ENCODE peak calls at places on chromosome 10, in nine cellular contexts. D is upper lobe of right lung, X is sigmoid colon, G is colonic mucosa, S is mammary epithelial cell, U is right atrium auricular region, Z is coronary artery, J is left ventricle myocardium inferior, I is tibial artery. V is an unnamed sample.

GRCh38 chr10:79272353-79272752 is 74.9 kb upstream of the PPIF start:
- DNase-seq in D (no peak), X (peak; percentile 92), G (no peak), S (no peak), U (no peak), Z (no peak), J (no peak), I (no peak), V (no peak)

GRCh38 chr10:58237014-58237830 is 30.5 kb downstream of the IPMK start:
- DNase-seq in D (no peak), X (no peak), G (no peak), S (peak; percentile 68), U (no peak), Z (no peak), J (no peak), I (no peak), V (no peak)

GRCh38 chr10:120392671-120393079 is 64.4 kb upstream of the PLPP4 start:
- DNase-seq in D (no peak), X (no peak), G (no peak), S (no peak), U (no peak), Z (no peak), J (no peak), I (no peak), V (no peak)

GRCh38 chr10:120789804-120790203 is 61.4 kb upstream of the WDR11 start:
- DNase-seq in D (no peak), X (no peak), G (no peak), S (no peak), U (no peak), Z (no peak), J (no peak), I (no peak), V (no peak)

GRCh38 chr10:21078410-21079329 is 181.6 kb upstream of the NEBL start:
- DNase-seq in D (no peak), X (peak; percentile 68), G (peak; percentile 65), S (peak; percentile 52), U (peak; percentile 69), Z (no peak), J (peak; percentile 38), I (peak; percentile 47), V (no peak)

GRCh38 chr10:128324058-128324457 is 197.8 kb upstream of the MKI67 start:
- DNase-seq in D (no peak), X (no peak), G (no peak), S (no peak), U (no peak), Z (no peak), J (peak; percentile 41), I (peak; percentile 42), V (no peak)

GRCh38 chr10:22685926-22686325 is 28.5 kb downstream of the PIP4K2A start:
- DNase-seq in D (no peak), X (no peak), G (no peak), S (no peak), U (no peak), Z (no peak), J (no peak), I (no peak), V (no peak)

GRCh38 chr10:23121135-23121534 is 25.8 kb downstream of the MSRB2 start:
- DNase-seq in D (no peak), X (no peak), G (no peak), S (no peak), U (no peak), Z (no peak), J (no peak), I (no peak), V (no peak)

GRCh38 chr10:513393-513792 is 176.1 kb downstream of the DIP2C start:
- DNase-seq in D (peak; percentile 69), X (peak; percentile 68), G (peak; percentile 61), S (no peak), U (no peak), Z (no peak), J (no peak), I (no peak), V (no peak)

GRCh38 chr10:99827906-99828305 is 45.5 kb downstream of the ABCC2 start:
- DNase-seq in D (no peak), X (no peak), G (no peak), S (no peak), U (no peak), Z (no peak), J (no peak), I (no peak), V (no peak)

GRCh38 chr10:34808789-34809745 is 6.0 kb downstream of the PARD3 start:
- DNase-seq in D (no peak), X (peak; percentile 78), G (peak; percentile 38), S (no peak), U (no peak), Z (no peak), J (peak; percentile 42), I (no peak), V (no peak)

GRCh38 chr10:34809796-34810195 is 5.3 kb downstream of the PARD3 start:
- DNase-seq in D (no peak), X (no peak), G (no peak), S (no peak), U (no peak), Z (no peak), J (no peak), I (no peak), V (no peak)

GRCh38 chr10:34811968-34812514 is 3.1 kb downstream of the PARD3 start:
- DNase-seq in D (no peak), X (no peak), G (no peak), S (no peak), U (no peak), Z (no peak), J (no peak), I (no peak), V (no peak)

GRCh38 chr10:34811126-34811967 is 3.7 kb downstream of the PARD3 start:
- DNase-seq in D (no peak), X (no peak), G (no peak), S (no peak), U (no peak), Z (no peak), J (no peak), I (no peak), V (no peak)

GRCh38 chr10:34808336-34808735 is 6.8 kb downstream of the PARD3 start:
- DNase-seq in D (no peak), X (no peak), G (no peak), S (no peak), U (no peak), Z (no peak), J (no peak), I (no peak), V (no peak)
- H3K4me3 ChIP-seq in D (no peak overlapping the region), X (no peak overlapping the region), G (no peak overlapping the region), S (no peak overlapping the region), U (no peak overlapping the region), Z (no peak overlapping the region), J (no peak overlapping the region), I (no peak overlapping the region), V (no peak overlapping the region)

GRCh38 chr10:100879741-100880360 is 32.9 kb upstream of the SLF2 start:
- DNase-seq in D (no peak), X (no peak), G (no peak), S (no peak), U (no peak), Z (no peak), J (no peak), I (no peak), V (no peak)

GRCh38 chr10:100881552-100882250 is 31.1 kb upstream of the SLF2 start:
- DNase-seq in D (peak; percentile 20), X (no peak), G (no peak), S (no peak), U (no peak), Z (no peak), J (no peak), I (no peak), V (no peak)

GRCh38 chr10:100882251-100882643 is 30.5 kb upstream of the SLF2 start:
- DNase-seq in D (no peak), X (no peak), G (no peak), S (no peak), U (no peak), Z (no peak), J (no peak), I (no peak), V (no peak)

GRCh38 chr10:100883322-100883821 is 29.4 kb upstream of the SLF2 start:
- DNase-seq in D (peak; percentile 39), X (no peak), G (no peak), S (no peak), U (no peak), Z (no peak), J (no peak), I (no peak), V (no peak)

GRCh38 chr10:100882681-100883321 is 30.0 kb upstream of the SLF2 start:
- DNase-seq in D (peak; percentile 41), X (no peak), G (no peak), S (no peak), U (no peak), Z (no peak), J (peak; percentile 27), I (no peak), V (no peak)
- H3K27ac ChIP-seq in D (peak overlapping the region; percentile 6), X (no peak overlapping the region), G (no peak overlapping the region), S (no peak overlapping the region), U (no peak overlapping the region), Z (no peak overlapping the region), J (peak overlapping the region; percentile 51), I (no peak overlapping the region), V (no peak overlapping the region)

GRCh38 chr10:118730699-118731456 is 23.9 kb downstream of the CACUL1 start:
- DNase-seq in D (no peak), X (no peak), G (peak; percentile 55), S (peak; percentile 63), U (no peak), Z (no peak), J (no peak), I (no peak), V (no peak)

GRCh38 chr10:118737594-118738302 is 17.0 kb downstream of the CACUL1 start:
- DNase-seq in D (no peak), X (no peak), G (peak; percentile 51), S (no peak), U (no peak), Z (no peak), J (no peak), I (no peak), V (no peak)

GRCh38 chr10:118735294-118735693 is 19.5 kb downstream of the CACUL1 start:
- DNase-seq in D (no peak), X (no peak), G (no peak), S (peak; percentile 46), U (no peak), Z (no peak), J (no peak), I (no peak), V (no peak)

GRCh38 chr10:118732253-118733194 is 22.2 kb downstream of the CACUL1 start:
- DNase-seq in D (no peak), X (no peak), G (peak; percentile 59), S (no peak), U (no peak), Z (no peak), J (no peak), I (no peak), V (no peak)

DNA sequence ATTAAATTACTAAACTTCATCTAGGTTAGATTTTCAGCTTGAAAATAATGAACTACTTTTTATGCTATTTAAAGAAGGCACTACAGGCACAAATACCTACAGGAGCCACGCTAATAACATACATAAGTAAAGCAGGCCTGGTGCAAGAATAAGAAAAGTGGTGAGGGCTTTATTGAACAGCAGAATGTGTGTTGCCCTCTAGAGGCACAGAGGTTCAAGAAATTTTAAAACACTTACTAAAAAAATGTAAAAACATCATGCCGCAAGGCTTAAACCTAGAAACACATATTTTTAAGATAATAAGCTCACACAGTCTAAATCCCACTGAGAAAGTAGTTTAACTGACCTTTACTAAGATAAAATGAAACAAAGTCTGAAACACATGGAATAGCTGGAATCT is 20.3 kb downstream of the CACUL1 start:
- DNase-seq in D (no peak), X (no peak), G (no peak), S (no peak), U (no peak), Z (no peak), J (no peak), I (no peak), V (no peak)
- TF ChIP-seq CTCF in D (peak; percentile 28), X (peak; percentile 15), G (no peak), S (no peak), U (no peak), Z (no peak), J (peak; percentile 15), I (no peak), V (no peak)

GRCh38 chr10:103045961-103046360 is 127.9 kb downstream of the CNNM2 start:
- DNase-seq in D (no peak), X (no peak), G (no peak), S (no peak), U (peak; percentile 5), Z (no peak), J (no peak), I (no peak), V (no peak)
- H3K4me3 ChIP-seq in D (no peak overlapping the region), X (no peak overlapping the region), G (no peak overlapping the region), S (no peak overlapping the region), U (no peak overlapping the region), Z (no peak overlapping the region), J (no peak overlapping the region), I (no peak overlapping the region), V (no peak overlapping the region)

V was measured in esophagus squamous epithelium.